ENCODE peak calls at places on chromosomes 4 and X, in five cellular contexts. W, O, B, X and R are unnamed samples.

GRCh38 chrX:133881011-133881410 is 104.4 kb downstream of the GPC3 start:
- DNase-seq in W (no peak), O (no peak), B (no peak), X (no peak), R (no peak)

GRCh38 chr4:127048371-127049085 is 584.2 kb upstream of the INTU start:
- DNase-seq in W (no peak), O (no peak), B (no peak), X (no peak), R (no peak)

GRCh38 chr4:142534994-142535393 is 311.1 kb downstream of the INPP4B start:
- DNase-seq in W (no peak), O (peak), B (peak), X (no peak), R (no peak)

GRCh38 chr4:41746025-41746439 is 2.5 kb downstream of the PHOX2B start:
- DNase-seq in W (no peak), O (peak), B (no peak), X (no peak), R (no peak)

GRCh38 chrX:1190596-1191145 is 21.8 kb downstream of the CRLF2 start:
- DNase-seq in W (no peak), O (no peak), B (no peak), X (no peak), R (no peak)

GRCh38 chr4:101279377-101279871 is 67.9 kb downstream of the PPP3CA start:
- DNase-seq in W (no peak), O (no peak), B (peak), X (peak), R (no peak)

GRCh38 chr4:74376888-74377483 is 12.0 kb downstream of the EREG start:
- DNase-seq in W (no peak), O (peak), B (peak), X (peak), R (peak)

GRCh38 chr4:55444822-55445221 is 49.1 kb downstream of the TMEM165 start:
- DNase-seq in W (no peak), O (peak), B (peak), X (peak), R (peak)

GRCh38 chr4:109998867-109999303 is 86.2 kb downstream of the EGF start:
- DNase-seq in W (no peak), O (peak), B (peak), X (peak), R (peak)

GRCh38 chr4:37389967-37390580 is 145.5 kb downstream of the NWD2 start:
- DNase-seq in W (no peak), O (peak), B (peak), X (peak), R (peak)